ENCODE peak calls at places on chromosomes 11 and 22, in five cellular contexts. J, D, H, Y and Z are unnamed samples. For H3K36me3, the result is how much of the 10 kb centered on the place peaks cover.

GRCh38 chr22:41940853-41941765 is 5.8 kb downstream of the CENPM start:
- DNase-seq in H (peak), J (peak), D (peak), Y (peak), Z (peak)

GRCh38 chr11:736431-736830 is 10.8 kb upstream of the TALDO1 start:
- DNase-seq in H (peak), J (no peak), D (no peak), Y (no peak), Z (no peak)

GRCh38 chr11:104183572-104183971 is 19.6 kb upstream of the PDGFD start:
- DNase-seq in J (no peak), Y (no peak), D (no peak), H (no peak), Z (no peak)

GRCh38 chr11:74050465-74050864 is 41.6 kb upstream of the UCP3 start:
- DNase-seq in H (no peak), J (no peak), Y (no peak), D (no peak), Z (peak)

GRCh38 chr22:33512961-33513360 is 407.3 kb downstream of the LARGE1 start:
- DNase-seq in D (no peak), Y (no peak), J (no peak), H (no peak), Z (no peak)

GRCh38 chr22:35587447-35587870 is 29.7 kb downstream of the MB start:
- DNase-seq in H (peak), Y (no peak), D (peak), J (no peak), Z (peak)

GRCh38 chr22:31284756-31285155 is 7.5 kb downstream of the PIK3IP1 start:
- DNase-seq in D (no peak), H (no peak), Y (no peak), J (no peak), Z (no peak)

GRCh38 chr11:2578006-2578933 is 121.5 kb downstream of the KCNQ1OT1 start:
- DNase-seq in Y (no peak), H (peak), J (peak), D (peak), Z (no peak)

GRCh38 chr11:2293396-2294339 is 8.1 kb downstream of the C11orf21 start:
- DNase-seq in J (peak), H (peak), Y (no peak), D (peak), Z (no peak)

GRCh38 chr22:42930810-42931420 is 73.8 kb upstream of the ARFGAP3 start:
- DNase-seq in J (no peak), Y (peak), H (peak), D (no peak), Z (peak)

GRCh38 chr22:46842606-46843005 is 80.2 kb downstream of the TBC1D22A start:
- DNase-seq in J (no peak), Y (no peak), D (no peak), H (no peak), Z (no peak)

GRCh38 chr11:19368726-19369364 is 128.1 kb upstream of the E2F8 start:
- DNase-seq in H (no peak), D (no peak), Y (no peak), J (no peak), Z (no peak)

DNA sequence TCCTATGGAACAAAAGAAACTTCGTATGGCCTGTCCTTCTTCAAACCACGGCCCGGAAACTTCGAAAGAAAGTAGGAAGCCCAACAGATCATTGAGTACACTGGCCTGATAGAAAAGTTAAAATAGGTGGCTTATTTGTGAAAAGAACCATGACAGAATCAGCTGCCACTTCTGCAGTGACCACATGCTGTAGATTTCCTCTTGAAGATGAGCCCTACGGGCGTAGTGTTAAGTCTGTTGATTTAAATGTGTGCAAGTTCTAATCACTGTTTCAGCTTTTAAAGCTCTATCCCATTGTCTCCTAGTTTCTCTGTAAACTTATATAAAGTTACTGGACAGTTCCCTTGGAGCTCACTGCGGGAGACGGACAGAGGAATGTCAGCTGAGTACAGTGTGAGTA is 17.7 kb downstream of the SAMM50 start:
- DNase-seq in Y (no peak), D (no peak), H (no peak), J (no peak), Z (no peak)
- H3K36me3 ChIP-seq in Y (under half), D (half or more), H (half or more), J (under half), Z (under half)

GRCh38 chr11:94857337-94857736 is 89.2 kb downstream of the AMOTL1 start:
- DNase-seq in Y (no peak), H (no peak), J (no peak), D (no peak), Z (no peak)
- H3K36me3 ChIP-seq in Y (under half), H (half or more), J (under half), D (half or more), Z (half or more)

DNA sequence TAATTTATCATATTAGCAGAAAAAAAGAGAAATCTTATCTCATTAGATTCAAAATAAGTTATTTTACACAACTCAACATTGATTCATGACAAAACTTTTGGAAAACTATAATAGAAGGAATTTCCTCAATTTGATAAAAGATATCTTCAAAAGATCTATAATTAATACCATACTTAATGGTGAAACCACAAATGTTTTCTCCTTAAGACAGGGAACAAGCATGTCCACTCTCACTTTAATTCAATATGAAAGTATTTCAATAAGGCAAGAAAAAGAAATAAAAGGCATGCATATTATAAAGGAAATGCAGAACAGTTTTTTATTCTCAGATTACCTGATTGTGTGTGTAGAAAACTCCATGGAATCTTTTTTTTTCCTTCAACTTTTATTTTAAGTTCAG is 23.6 kb downstream of the MTNR1B start:
- DNase-seq in J (no peak), D (no peak), H (no peak), Y (no peak), Z (no peak)
- H3K36me3 ChIP-seq in J (under half), D (under half), H (under half), Y (under half), Z (under half)

GRCh38 chr22:24121938-24122337 is 59.3 kb upstream of the SUSD2 start:
- DNase-seq in H (no peak), Y (no peak), D (no peak), J (no peak), Z (no peak)
- H3K36me3 ChIP-seq in H (under half), Y (under half), D (half or more), J (under half), Z (under half)

GRCh38 chr11:61851900-61852295 is 23.8 kb downstream of the FADS2 start:
- DNase-seq in J (no peak), Y (no peak), D (no peak), H (peak), Z (no peak)

GRCh38 chr11:61851128-61851899 is 23.2 kb downstream of the FADS2 start:
- DNase-seq in J (no peak), Y (no peak), H (peak), D (no peak), Z (no peak)

GRCh38 chr11:61848631-61849030 is 20.5 kb downstream of the FADS2 start:
- DNase-seq in J (no peak), Y (no peak), D (no peak), H (no peak), Z (no peak)

GRCh38 chr11:61847914-61848581 is 19.9 kb downstream of the FADS2 start:
- DNase-seq in H (no peak), J (peak), D (no peak), Y (no peak), Z (no peak)

DNA sequence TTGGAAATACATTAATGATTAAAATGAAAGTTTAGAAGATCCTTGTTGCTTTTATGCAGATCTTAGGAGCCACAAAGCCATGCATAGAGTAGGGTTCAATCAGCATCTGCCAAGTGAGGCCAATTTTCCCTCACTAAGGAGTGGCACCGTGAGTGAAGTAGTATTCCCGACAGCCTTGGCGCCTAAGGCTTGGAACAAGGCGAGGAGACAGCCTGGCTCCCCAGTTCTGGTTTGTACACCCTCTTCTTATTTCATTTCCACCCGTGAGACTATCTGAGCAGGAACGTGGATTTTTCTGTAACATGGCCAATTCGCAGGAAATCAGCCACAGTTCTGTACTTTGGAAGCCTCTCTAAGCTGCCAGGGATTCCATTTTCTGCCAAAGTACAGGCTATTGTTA is 22.6 kb downstream of the FADS2 start:
- DNase-seq in D (no peak), J (no peak), H (peak), Y (no peak), Z (no peak)
- H3K36me3 ChIP-seq in D (half or more), J (under half), H (under half), Y (under half), Z (under half)

GRCh38 chr11:59119826-59120225 is 12.8 kb downstream of the FAM111B start:
- DNase-seq in D (no peak), H (no peak), Y (no peak), J (no peak), Z (no peak)
- H3K36me3 ChIP-seq in D (under half), H (under half), Y (under half), J (under half), Z (half or more)

DNA sequence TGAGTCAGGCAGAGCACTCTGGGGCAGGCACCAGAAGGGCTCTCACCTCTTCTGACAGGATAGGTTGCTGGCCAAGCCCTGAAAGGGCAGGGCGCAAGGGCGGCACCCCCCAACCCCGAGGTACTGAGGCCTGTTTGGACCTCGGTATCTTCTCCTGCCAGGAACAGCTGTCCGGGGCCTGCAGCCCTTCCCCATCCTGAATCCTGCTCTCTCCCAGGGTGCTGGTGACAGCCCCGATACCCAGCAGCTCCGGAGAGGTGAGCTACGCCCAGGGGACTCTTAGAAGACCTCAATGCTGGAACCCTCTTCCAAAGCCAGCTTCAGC is 79.1 kb downstream of the PHF21B start:
- DNase-seq in J (no peak), D (no peak), Y (no peak), H (peak), Z (no peak)
- H3K36me3 ChIP-seq in J (under half), D (under half), Y (under half), H (under half), Z (under half)

GRCh38 chr11:9747816-9748215 is 83.9 kb downstream of the SWAP70 start:
- DNase-seq in J (no peak), D (peak), Y (no peak), H (no peak), Z (no peak)
- H3K36me3 ChIP-seq in J (under half), D (half or more), Y (under half), H (under half), Z (under half)